ENCODE peak calls at places on chromosomes 16 and 17, in four cellular contexts. One of them, this sample, is unnamed.
A peak's percentile ranks its signal among the peaks of the same experiment; 100 is the strongest.

GRCh38 chr16:2976201-2976600 is 4.0 kb downstream of the PKMYT1 start:
- DNase-seq in testis: no peak
- DNase-seq in hepatocyte: no peak
- DNase-seq in breast epithelium: no peak
- DNase-seq in this sample: no peak

GRCh38 chr17:1228752-1229353 is 41.4 kb upstream of the BHLHA9 start:
- DNase-seq in testis: no peak
- DNase-seq in hepatocyte: no peak
- DNase-seq in breast epithelium: no peak
- DNase-seq in this sample: no peak

GRCh38 chr16:4176794-4177438 is 60.7 kb upstream of the ADCY9 start:
- DNase-seq in testis: no peak
- DNase-seq in hepatocyte: peak; percentile 75
- DNase-seq in breast epithelium: no peak
- DNase-seq in this sample: no peak

GRCh38 chr16:4052801-4053662 is 63.2 kb downstream of the ADCY9 start:
- DNase-seq in testis: peak; percentile 96
- DNase-seq in hepatocyte: no peak
- DNase-seq in breast epithelium: peak; percentile 62
- DNase-seq in this sample: no peak

GRCh38 chr17:45577571-45578279 is 87.2 kb upstream of the PLEKHM1 start:
- DNase-seq in testis: no peak
- DNase-seq in hepatocyte: no peak
- DNase-seq in breast epithelium: no peak
- DNase-seq in this sample: no peak

GRCh38 chr17:39677581-39678339 is 9.5 kb downstream of the PNMT start:
- DNase-seq in testis: no peak
- DNase-seq in hepatocyte: no peak
- DNase-seq in breast epithelium: no peak
- DNase-seq in this sample: peak; percentile 83

GRCh38 chr17:44417553-44417952 is 28.1 kb upstream of the ITGA2B start:
- DNase-seq in testis: no peak
- DNase-seq in hepatocyte: no peak
- DNase-seq in breast epithelium: no peak
- DNase-seq in this sample: no peak

GRCh38 chr17:82053556-82054263 is 2.0 kb downstream of the GPS1 start:
- DNase-seq in testis: no peak
- DNase-seq in hepatocyte: no peak
- DNase-seq in breast epithelium: no peak
- DNase-seq in this sample: no peak

GRCh38 chr16:89653656-89654295 is 3.7 kb downstream of the CHMP1A start:
- DNase-seq in testis: no peak
- DNase-seq in hepatocyte: no peak
- DNase-seq in breast epithelium: no peak
- DNase-seq in this sample: no peak

GRCh38 chr17:78313735-78314648 is 45.9 kb downstream of the SOCS3 start:
- DNase-seq in testis: peak; percentile 51
- DNase-seq in hepatocyte: peak; percentile 94
- DNase-seq in breast epithelium: peak; percentile 79
- DNase-seq in this sample: no peak

GRCh38 chr17:62790554-62790953 is 17.6 kb downstream of the MARCHF10 start:
- DNase-seq in testis: no peak
- DNase-seq in hepatocyte: no peak
- DNase-seq in breast epithelium: no peak
- DNase-seq in this sample: no peak

GRCh38 chr17:5587431-5588032 is 3.2 kb upstream of the NLRP1 start:
- DNase-seq in testis: peak; percentile 65
- DNase-seq in hepatocyte: peak; percentile 81
- DNase-seq in breast epithelium: no peak
- DNase-seq in this sample: no peak

GRCh38 chr17:42819939-42820535 is 4.0 kb downstream of the BECN1 start:
- DNase-seq in testis: peak; percentile 68
- DNase-seq in hepatocyte: peak; percentile 77
- DNase-seq in breast epithelium: no peak
- DNase-seq in this sample: no peak

GRCh38 chr16:75305364-75306101 is 54.1 kb upstream of the BCAR1 start:
- DNase-seq in testis: peak; percentile 72
- DNase-seq in hepatocyte: peak; percentile 95
- DNase-seq in breast epithelium: peak; percentile 72
- DNase-seq in this sample: peak; percentile 78

GRCh38 chr16:15552507-15552906 is 90.4 kb downstream of the MARF1 start:
- DNase-seq in testis: no peak
- DNase-seq in hepatocyte: no peak
- DNase-seq in breast epithelium: no peak
- DNase-seq in this sample: no peak

GRCh38 chr17:81870155-81870977 is 771 bp downstream of the ARHGDIA start:
- DNase-seq in testis: peak; percentile 43
- DNase-seq in hepatocyte: peak; percentile 63
- DNase-seq in breast epithelium: no peak
- DNase-seq in this sample: no peak

GRCh38 chr17:49894761-49895160 is 46.9 kb upstream of the TAC4 start:
- DNase-seq in testis: no peak
- DNase-seq in hepatocyte: no peak
- DNase-seq in breast epithelium: peak; percentile 61
- DNase-seq in this sample: no peak

GRCh38 chr16:72282338-72282737 is 110.4 kb upstream of the PMFBP1 start:
- DNase-seq in testis: no peak
- DNase-seq in hepatocyte: no peak
- DNase-seq in breast epithelium: no peak
- DNase-seq in this sample: no peak

GRCh38 chr17:410674-411401 is 58.2 kb upstream of the RPH3AL start:
- DNase-seq in testis: no peak
- DNase-seq in hepatocyte: peak; percentile 36
- DNase-seq in breast epithelium: no peak
- DNase-seq in this sample: no peak

GRCh38 chr17:17128476-17129075 is 77.6 kb downstream of the PLD6 start:
- DNase-seq in testis: no peak
- DNase-seq in hepatocyte: no peak
- DNase-seq in breast epithelium: no peak
- DNase-seq in this sample: no peak

GRCh38 chr16:4402439-4403132 is 13.8 kb downstream of the CORO7 start:
- DNase-seq in testis: peak; percentile 84
- DNase-seq in hepatocyte: peak; percentile 92
- DNase-seq in breast epithelium: peak; percentile 91
- DNase-seq in this sample: no peak

GRCh38 chr16:88398874-88399178 is 16.1 kb downstream of the ZNF469 start:
- DNase-seq in testis: no peak
- DNase-seq in hepatocyte: no peak
- DNase-seq in breast epithelium: no peak
- DNase-seq in this sample: no peak

GRCh38 chr16:17416461-17417221 is 54.1 kb downstream of the XYLT1 start:
- DNase-seq in testis: peak; percentile 34
- DNase-seq in hepatocyte: peak; percentile 24
- DNase-seq in breast epithelium: no peak
- DNase-seq in this sample: no peak

GRCh38 chr16:72934661-72935403 is 113.1 kb downstream of the ZFHX3 start:
- DNase-seq in testis: no peak
- DNase-seq in hepatocyte: no peak
- DNase-seq in breast epithelium: no peak
- DNase-seq in this sample: no peak

GRCh38 chr17:15659663-15660062 is 24.4 kb downstream of the TRIM16 start:
- DNase-seq in testis: no peak
- DNase-seq in hepatocyte: no peak
- DNase-seq in breast epithelium: no peak
- DNase-seq in this sample: no peak

GRCh38 chr17:80599546-80600305 is 55.1 kb downstream of the RPTOR start:
- DNase-seq in testis: no peak
- DNase-seq in hepatocyte: peak; percentile 84
- DNase-seq in breast epithelium: no peak
- DNase-seq in this sample: no peak

GRCh38 chr17:17140590-17140980 is 65.5 kb downstream of the PLD6 start:
- DNase-seq in testis: no peak
- DNase-seq in hepatocyte: no peak
- DNase-seq in breast epithelium: no peak
- DNase-seq in this sample: no peak

GRCh38 chr16:84467256-84467655 is 37.2 kb downstream of the MEAK7 start:
- DNase-seq in testis: no peak
- DNase-seq in hepatocyte: no peak
- DNase-seq in breast epithelium: no peak
- DNase-seq in this sample: no peak

GRCh38 chr16:68737730-68738590 is 868 bp downstream of the CDH1 start:
- DNase-seq in testis: peak; percentile 17
- DNase-seq in hepatocyte: peak; percentile 71
- DNase-seq in breast epithelium: peak; percentile 82
- DNase-seq in this sample: no peak

DNA sequence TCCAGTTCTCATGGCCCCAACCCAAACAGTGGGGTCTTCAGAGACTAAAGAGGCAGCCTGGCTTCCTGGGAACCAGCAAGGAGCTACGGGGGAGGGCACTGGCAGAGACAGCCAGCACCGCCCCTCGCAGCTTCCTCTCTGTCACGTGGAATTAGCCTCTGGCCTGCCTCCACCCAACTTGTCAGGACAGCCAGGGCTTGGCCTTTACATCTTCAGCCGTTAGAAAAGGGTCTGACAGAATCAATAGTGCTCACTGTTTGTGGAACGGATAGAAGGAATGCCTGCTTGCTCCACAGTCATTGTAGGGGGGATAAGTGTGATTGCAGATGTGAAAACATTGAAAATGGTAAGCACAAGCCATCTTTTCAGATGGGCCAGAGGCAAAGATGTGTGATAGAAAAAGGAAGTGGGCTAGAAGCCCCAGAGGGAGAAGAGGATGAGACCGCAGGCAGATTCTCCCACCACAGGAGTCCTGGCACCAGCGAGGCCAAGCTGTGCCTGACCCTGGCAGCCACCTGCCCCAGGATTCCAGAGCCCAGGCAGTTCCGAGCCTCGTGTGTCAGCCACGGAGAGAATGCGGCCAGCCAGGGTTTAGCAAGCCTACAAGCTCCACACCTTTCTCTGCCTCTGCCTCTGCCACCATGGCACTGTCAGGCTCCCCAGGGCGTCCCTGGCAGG is 18.6 kb downstream of the GRIN2C start:
- DNase-seq in testis: peak; percentile 86
- DNase-seq in hepatocyte: no peak
- DNase-seq in breast epithelium: no peak
- DNase-seq in this sample: no peak
- H3K4me3 ChIP-seq in testis: no peak overlapping the region
- H3K4me3 ChIP-seq in hepatocyte: no peak overlapping the region
- H3K4me3 ChIP-seq in breast epithelium: no peak overlapping the region
- H3K4me3 ChIP-seq in this sample: no peak overlapping the region

GRCh38 chr17:76131061-76131691 is 9.9 kb downstream of the FOXJ1 start:
- DNase-seq in testis: no peak
- DNase-seq in hepatocyte: no peak
- DNase-seq in breast epithelium: no peak
- DNase-seq in this sample: no peak

GRCh38 chr17:76131692-76132573 is 9.1 kb downstream of the FOXJ1 start:
- DNase-seq in testis: no peak
- DNase-seq in hepatocyte: no peak
- DNase-seq in breast epithelium: no peak
- DNase-seq in this sample: no peak

GRCh38 chr17:76134911-76135809 is 5.9 kb downstream of the FOXJ1 start:
- DNase-seq in testis: no peak
- DNase-seq in hepatocyte: no peak
- DNase-seq in breast epithelium: no peak
- DNase-seq in this sample: no peak

GRCh38 chr17:76130473-76130872 is 10.6 kb downstream of the FOXJ1 start:
- DNase-seq in testis: no peak
- DNase-seq in hepatocyte: no peak
- DNase-seq in breast epithelium: no peak
- DNase-seq in this sample: no peak

GRCh38 chr17:76132574-76133338 is 8.3 kb downstream of the FOXJ1 start:
- DNase-seq in testis: no peak
- DNase-seq in hepatocyte: peak; percentile 84
- DNase-seq in breast epithelium: no peak
- DNase-seq in this sample: no peak
- H3K4me1 ChIP-seq in testis: peaks cover 7% of the 10 kb centered on the region
- H3K4me1 ChIP-seq in hepatocyte: peaks cover 20% of the 10 kb centered on the region
- H3K4me1 ChIP-seq in breast epithelium: no peaks in the 10 kb centered on the region
- H3K4me1 ChIP-seq in this sample: no peaks in the 10 kb centered on the region

GRCh38 chr16:19687279-19687678 is 30.7 kb downstream of the KNOP1 start:
- DNase-seq in testis: no peak
- DNase-seq in hepatocyte: no peak
- DNase-seq in breast epithelium: no peak
- DNase-seq in this sample: no peak

GRCh38 chr16:19689342-19689741 is 28.7 kb downstream of the KNOP1 start:
- DNase-seq in testis: no peak
- DNase-seq in hepatocyte: no peak
- DNase-seq in breast epithelium: no peak
- DNase-seq in this sample: no peak

GRCh38 chr16:19691161-19691850 is 26.7 kb downstream of the KNOP1 start:
- DNase-seq in testis: peak; percentile 81
- DNase-seq in hepatocyte: no peak
- DNase-seq in breast epithelium: peak; percentile 73
- DNase-seq in this sample: no peak

GRCh38 chr16:19690196-19690595 is 27.8 kb downstream of the KNOP1 start:
- DNase-seq in testis: peak; percentile 85
- DNase-seq in hepatocyte: no peak
- DNase-seq in breast epithelium: no peak
- DNase-seq in this sample: no peak

DNA sequence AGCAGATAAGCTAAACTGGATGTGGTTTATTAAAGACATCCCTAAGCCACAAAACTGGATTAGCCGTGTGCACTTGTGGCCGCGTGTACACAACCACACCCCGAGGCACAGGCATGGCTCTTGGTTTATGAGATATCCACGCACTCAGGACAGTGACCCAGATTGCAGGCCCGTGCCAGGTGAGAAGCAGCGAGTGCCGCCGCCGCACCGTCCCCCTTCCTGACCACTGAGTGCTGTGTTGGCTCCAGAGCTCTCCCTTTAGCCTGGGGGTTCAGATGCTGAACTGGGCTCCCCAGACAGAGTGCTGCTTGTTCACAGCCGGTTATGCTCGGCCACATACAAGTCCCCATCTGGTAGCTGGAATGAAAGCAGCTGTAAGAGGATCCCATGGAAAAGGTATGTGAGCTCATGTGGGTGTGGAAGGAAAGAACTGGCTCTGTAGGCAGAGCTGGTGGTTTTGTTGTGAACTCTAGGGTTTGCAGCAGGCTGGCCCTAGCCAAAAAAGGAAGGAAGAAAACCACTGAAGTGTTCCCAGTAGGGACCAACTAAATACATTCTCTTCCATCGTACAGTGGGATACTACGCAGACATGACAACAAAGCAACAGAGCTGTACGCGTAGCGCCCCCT is 29.5 kb downstream of the KNOP1 start:
- DNase-seq in testis: no peak
- DNase-seq in hepatocyte: no peak
- DNase-seq in breast epithelium: no peak
- DNase-seq in this sample: no peak
- H3K4me3 ChIP-seq in testis: no peak overlapping the region
- H3K4me3 ChIP-seq in hepatocyte: no peak overlapping the region
- H3K4me3 ChIP-seq in breast epithelium: no peak overlapping the region
- H3K4me3 ChIP-seq in this sample: no peak overlapping the region

GRCh38 chr16:81610144-81610842 is 165.7 kb downstream of the CMIP start:
- DNase-seq in testis: peak; percentile 70
- DNase-seq in hepatocyte: peak; percentile 47
- DNase-seq in breast epithelium: peak; percentile 64
- DNase-seq in this sample: peak; percentile 43

GRCh38 chr16:81607805-81608514 is 163.4 kb downstream of the CMIP start:
- DNase-seq in testis: no peak
- DNase-seq in hepatocyte: no peak
- DNase-seq in breast epithelium: no peak
- DNase-seq in this sample: no peak

GRCh38 chr16:81610936-81611335 is 166.3 kb downstream of the CMIP start:
- DNase-seq in testis: no peak
- DNase-seq in hepatocyte: no peak
- DNase-seq in breast epithelium: no peak
- DNase-seq in this sample: no peak

GRCh38 chr16:81608515-81609209 is 164.1 kb downstream of the CMIP start:
- DNase-seq in testis: no peak
- DNase-seq in hepatocyte: no peak
- DNase-seq in breast epithelium: no peak
- DNase-seq in this sample: no peak

GRCh38 chr16:81609323-81609892 is 164.8 kb downstream of the CMIP start:
- DNase-seq in testis: no peak
- DNase-seq in hepatocyte: no peak
- DNase-seq in breast epithelium: no peak
- DNase-seq in this sample: no peak
- H3K4me1 ChIP-seq in testis: peaks cover 6% of the 10 kb centered on the region
- H3K4me1 ChIP-seq in hepatocyte: peaks cover 11% of the 10 kb centered on the region
- H3K4me1 ChIP-seq in breast epithelium: peaks cover 16% of the 10 kb centered on the region
- H3K4me1 ChIP-seq in this sample: peaks cover 34% of the 10 kb centered on the region

This sample was measured in thoracic aorta.